ENCODE peak calls at places on chromosomes 4 and X, in five cellular contexts. One of them, this sample, is unnamed.

GRCh38 chr4:25253072-25253447 is 19.2 kb downstream of the PI4K2B start:
- DNase-seq in colonic mucosa: no peak
- DNase-seq in sciatic nerve: no peak
- DNase-seq in progenitor cell of endocrine pancreas: no peak
- DNase-seq in right lobe of liver: no peak
- DNase-seq in this sample: no peak

GRCh38 chr4:185179488-185179887 is 24.3 kb downstream of the CFAP97 start:
- DNase-seq in colonic mucosa: no peak
- DNase-seq in sciatic nerve: no peak
- DNase-seq in progenitor cell of endocrine pancreas: no peak
- DNase-seq in right lobe of liver: no peak
- DNase-seq in this sample: no peak

GRCh38 chr4:107931775-107932321 is 499 bp downstream of the CYP2U1 start:
- DNase-seq in colonic mucosa: peak; percentile 18
- DNase-seq in sciatic nerve: peak; percentile 68
- DNase-seq in progenitor cell of endocrine pancreas: no peak
- DNase-seq in right lobe of liver: peak; percentile 53
- DNase-seq in this sample: no peak

GRCh38 chr4:10832989-10833635 is 148.5 kb upstream of the CLNK start:
- DNase-seq in colonic mucosa: no peak
- DNase-seq in sciatic nerve: no peak
- DNase-seq in progenitor cell of endocrine pancreas: no peak
- DNase-seq in right lobe of liver: no peak
- DNase-seq in this sample: no peak

GRCh38 chrX:111445485-111445884 is 33.5 kb upstream of the DCX start:
- DNase-seq in colonic mucosa: no peak
- DNase-seq in sciatic nerve: no peak
- DNase-seq in progenitor cell of endocrine pancreas: no peak
- DNase-seq in right lobe of liver: no peak
- DNase-seq in this sample: no peak

GRCh38 chr4:121227254-121227867 is 63.2 kb upstream of the TNIP3 start:
- DNase-seq in colonic mucosa: no peak
- DNase-seq in sciatic nerve: no peak
- DNase-seq in progenitor cell of endocrine pancreas: no peak
- DNase-seq in right lobe of liver: no peak
- DNase-seq in this sample: no peak

GRCh38 chr4:122861544-122861943 is 34.9 kb downstream of the FGF2 start:
- DNase-seq in colonic mucosa: no peak
- DNase-seq in sciatic nerve: no peak
- DNase-seq in progenitor cell of endocrine pancreas: no peak
- DNase-seq in right lobe of liver: no peak
- DNase-seq in this sample: no peak

GRCh38 chr4:161248880-161249279 is 914.9 kb downstream of the FSTL5 start:
- DNase-seq in colonic mucosa: no peak
- DNase-seq in sciatic nerve: no peak
- DNase-seq in progenitor cell of endocrine pancreas: no peak
- DNase-seq in right lobe of liver: no peak
- DNase-seq in this sample: no peak

GRCh38 chr4:172865531-172866127 is 303.0 kb upstream of the GALNT7 start:
- DNase-seq in colonic mucosa: no peak
- DNase-seq in sciatic nerve: no peak
- DNase-seq in progenitor cell of endocrine pancreas: no peak
- DNase-seq in right lobe of liver: no peak
- DNase-seq in this sample: no peak

GRCh38 chrX:118525146-118525725 is 29.6 kb downstream of the DOCK11 start:
- DNase-seq in colonic mucosa: no peak
- DNase-seq in sciatic nerve: no peak
- DNase-seq in progenitor cell of endocrine pancreas: no peak
- DNase-seq in right lobe of liver: no peak
- DNase-seq in this sample: no peak

GRCh38 chrX:72255445-72255844 is 16.6 kb upstream of the ERCC6L start:
- DNase-seq in colonic mucosa: peak; percentile 28
- DNase-seq in sciatic nerve: no peak
- DNase-seq in progenitor cell of endocrine pancreas: peak; percentile 16
- DNase-seq in right lobe of liver: no peak
- DNase-seq in this sample: no peak

GRCh38 chr4:173257732-173258717 is 76.1 kb downstream of the HMGB2 start:
- DNase-seq in colonic mucosa: peak; percentile 61
- DNase-seq in sciatic nerve: peak; percentile 68
- DNase-seq in progenitor cell of endocrine pancreas: peak; percentile 47
- DNase-seq in right lobe of liver: peak; percentile 50
- DNase-seq in this sample: no peak

GRCh38 chr4:99359480-99360204 is 7.1 kb upstream of the ADH1C start:
- DNase-seq in colonic mucosa: no peak
- DNase-seq in sciatic nerve: no peak
- DNase-seq in progenitor cell of endocrine pancreas: no peak
- DNase-seq in right lobe of liver: no peak
- DNase-seq in this sample: no peak

GRCh38 chr4:166957451-166957850 is 276.8 kb downstream of the SPOCK3 start:
- DNase-seq in colonic mucosa: no peak
- DNase-seq in sciatic nerve: no peak
- DNase-seq in progenitor cell of endocrine pancreas: no peak
- DNase-seq in right lobe of liver: no peak
- DNase-seq in this sample: no peak

GRCh38 chrX:50448565-50448964 is 22.1 kb downstream of the DGKK start:
- DNase-seq in colonic mucosa: peak; percentile 52
- DNase-seq in sciatic nerve: no peak
- DNase-seq in progenitor cell of endocrine pancreas: no peak
- DNase-seq in right lobe of liver: no peak
- DNase-seq in this sample: no peak

GRCh38 chr4:144399927-144400326 is 246.0 kb upstream of the HHIP start:
- DNase-seq in colonic mucosa: no peak
- DNase-seq in sciatic nerve: no peak
- DNase-seq in progenitor cell of endocrine pancreas: no peak
- DNase-seq in right lobe of liver: no peak
- DNase-seq in this sample: no peak

GRCh38 chr4:2341911-2342652 is 76.4 kb downstream of the ZFYVE28 start:
- DNase-seq in colonic mucosa: no peak
- DNase-seq in sciatic nerve: no peak
- DNase-seq in progenitor cell of endocrine pancreas: no peak
- DNase-seq in right lobe of liver: no peak
- DNase-seq in this sample: peak; percentile 17

GRCh38 chr4:148369919-148370318 is 72.3 kb downstream of the NR3C2 start:
- DNase-seq in colonic mucosa: no peak
- DNase-seq in sciatic nerve: no peak
- DNase-seq in progenitor cell of endocrine pancreas: no peak
- DNase-seq in right lobe of liver: no peak
- DNase-seq in this sample: no peak

GRCh38 chrX:128518508-128518907 is 466.3 kb upstream of the ACTRT1 start:
- DNase-seq in colonic mucosa: no peak
- DNase-seq in sciatic nerve: no peak
- DNase-seq in progenitor cell of endocrine pancreas: no peak
- DNase-seq in right lobe of liver: no peak
- DNase-seq in this sample: no peak

GRCh38 chr4:101229116-101229515 is 118.2 kb downstream of the PPP3CA start:
- DNase-seq in colonic mucosa: no peak
- DNase-seq in sciatic nerve: no peak
- DNase-seq in progenitor cell of endocrine pancreas: no peak
- DNase-seq in right lobe of liver: no peak
- DNase-seq in this sample: no peak

GRCh38 chr4:106058919-106059318 is 163.6 kb downstream of the NPNT start:
- DNase-seq in colonic mucosa: no peak
- DNase-seq in sciatic nerve: no peak
- DNase-seq in progenitor cell of endocrine pancreas: no peak
- DNase-seq in right lobe of liver: no peak
- DNase-seq in this sample: no peak